ENCODE peak calls at places on chromosomes 11 and 22, in seven cellular contexts. U is suprapubic skin, V is neural progenitor cell, G is breast epithelium, J is tibial artery, H is AG04450, R is psoas muscle. P is an unnamed sample.
A peak's percentile ranks its signal among the peaks of the same experiment; 100 is the strongest.

GRCh38 chr11:96203567-96204365 is 139.2 kb downstream of the MAML2 start:
- DNase-seq in U (no peak), V (no peak), R (no peak), J (no peak), G (no peak), H (no peak), P (no peak)

GRCh38 chr11:26971961-26972360 is 22.0 kb upstream of the FIBIN start:
- DNase-seq in U (no peak), G (no peak), R (no peak), V (no peak), H (no peak), J (no peak), P (no peak)

GRCh38 chr11:62124186-62125113 is 639 bp downstream of the INCENP start:
- DNase-seq in R (peak; percentile 40), H (no peak), V (peak; percentile 52), U (no peak), J (no peak), G (peak; percentile 25), P (peak; percentile 32)

GRCh38 chr11:67117667-67118058 is 1.4 kb upstream of the KDM2A start:
- DNase-seq in G (no peak), V (peak; percentile 62), H (no peak), R (peak; percentile 41), J (peak; percentile 19), U (peak; percentile 64), P (peak; percentile 38)

GRCh38 chr11:104968856-104969776 is 742 bp upstream of the CASP4 start:
- DNase-seq in V (peak; percentile 43), J (peak; percentile 33), G (peak; percentile 22), R (peak; percentile 40), U (peak; percentile 68), H (no peak), P (peak; percentile 25)

GRCh38 chr22:49007013-49007653 is 820.5 kb downstream of the BRD1 start:
- DNase-seq in J (peak; percentile 7), G (no peak), R (no peak), H (no peak), V (no peak), U (no peak), P (no peak)

GRCh38 chr11:24965780-24966179 is 468.9 kb downstream of the LUZP2 start:
- DNase-seq in U (no peak), R (no peak), H (no peak), J (no peak), G (no peak), V (no peak), P (no peak)

GRCh38 chr11:26243426-26243825 is 88.5 kb upstream of the ANO3 start:
- DNase-seq in G (no peak), H (no peak), J (no peak), R (no peak), U (no peak), V (no peak), P (no peak)

GRCh38 chr11:77783023-77783422 is 37.5 kb downstream of the RSF1 start:
- DNase-seq in H (no peak), R (no peak), U (no peak), J (no peak), G (no peak), V (no peak), P (no peak)

GRCh38 chr11:3225826-3226750 is 6.1 kb downstream of the MRGPRE start:
- DNase-seq in V (no peak), J (no peak), R (no peak), H (no peak), G (peak; percentile 14), U (peak; percentile 55), P (no peak)

GRCh38 chr22:35257002-35257320 is 332 bp upstream of the HMGXB4 start:
- DNase-seq in G (no peak), U (no peak), J (no peak), R (no peak), V (no peak), H (no peak), P (no peak)
- H3K27ac ChIP-seq in G (peak overlapping the region; percentile 95), U (no peak overlapping the region), J (peak overlapping the region; percentile 98), R (peak overlapping the region; percentile 97), V (no peak overlapping the region), H (no peak overlapping the region), P (peak overlapping the region; percentile 94)

GRCh38 chr11:75497788-75498404 is 27.8 kb downstream of the GDPD5 start:
- DNase-seq in H (no peak), R (no peak), U (no peak), J (no peak), V (no peak), G (no peak), P (no peak)

GRCh38 chr11:75499423-75500305 is 26.1 kb downstream of the GDPD5 start:
- DNase-seq in H (peak; percentile 86), R (peak; percentile 72), J (peak; percentile 83), V (no peak), U (peak; percentile 74), G (peak; percentile 28), P (peak; percentile 38)

GRCh38 chr11:75492181-75492820 is 33.4 kb downstream of the GDPD5 start:
- DNase-seq in U (no peak), G (no peak), H (no peak), R (no peak), J (no peak), V (no peak), P (no peak)

GRCh38 chr11:75498556-75499255 is 27.0 kb downstream of the GDPD5 start:
- DNase-seq in J (peak; percentile 44), H (no peak), U (no peak), V (no peak), G (no peak), R (no peak), P (no peak)

GRCh38 chr11:75495749-75496641 is 29.7 kb downstream of the GDPD5 start:
- DNase-seq in R (no peak), J (no peak), H (no peak), U (no peak), V (peak; percentile 61), G (no peak), P (no peak)
- TF ChIP-seq CTCF in R (no peak), J (no peak), H (no peak), U (no peak), V (peak; percentile 45), G (no peak), P (peak; percentile 14)

DNA sequence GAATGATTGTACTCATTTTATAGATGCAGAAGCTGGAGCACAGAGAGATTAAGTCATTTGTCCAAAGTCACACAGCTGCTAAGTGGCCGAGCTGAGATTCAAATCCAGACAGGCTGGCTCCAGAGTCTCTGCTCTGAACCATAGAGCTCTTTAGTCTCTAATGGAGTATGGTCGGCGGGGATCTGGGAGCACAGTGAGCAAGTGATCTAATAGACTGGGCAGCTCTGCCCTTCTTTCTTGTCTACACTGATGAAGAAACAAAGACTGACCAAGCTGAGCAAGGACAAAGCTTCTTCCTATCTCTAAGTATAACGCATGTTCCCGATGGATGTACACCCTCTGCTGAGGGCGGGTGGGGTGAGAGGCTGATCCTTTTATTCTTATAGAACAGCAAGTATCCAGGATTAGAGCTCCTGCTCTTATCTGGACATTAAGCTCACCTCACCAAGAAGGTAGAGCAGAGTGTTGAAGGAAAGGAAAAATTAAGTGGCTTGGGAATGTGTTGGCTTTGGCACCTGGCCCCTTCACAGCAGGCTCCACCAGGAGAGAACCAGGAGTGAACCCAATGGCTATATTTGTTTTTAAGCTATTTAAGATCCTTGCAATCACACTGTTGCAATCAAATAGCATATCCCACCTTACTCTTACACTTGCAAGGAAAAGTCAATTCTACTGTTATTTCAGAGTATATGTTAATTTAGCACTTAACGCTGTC is 68.7 kb downstream of the ETS1 start:
- DNase-seq in G (no peak), H (no peak), J (no peak), V (no peak), R (no peak), U (no peak), P (no peak)
- H3K27me3 ChIP-seq in G (no peaks in the 10 kb centered on the region), H (no peaks in the 10 kb centered on the region), J (no peaks in the 10 kb centered on the region), V (peaks cover 75% of the 10 kb centered on the region), R (no peaks in the 10 kb centered on the region), U (no peaks in the 10 kb centered on the region), P (no peaks in the 10 kb centered on the region)

GRCh38 chr11:28090052-28090749 is 17.8 kb downstream of the KIF18A start:
- DNase-seq in G (no peak), J (no peak), U (no peak), H (peak; percentile 18), V (no peak), R (no peak), P (no peak)
- H3K27ac ChIP-seq in G (no peak overlapping the region), J (no peak overlapping the region), U (no peak overlapping the region), H (no peak overlapping the region), V (no peak overlapping the region), R (no peak overlapping the region), P (no peak overlapping the region)

DNA sequence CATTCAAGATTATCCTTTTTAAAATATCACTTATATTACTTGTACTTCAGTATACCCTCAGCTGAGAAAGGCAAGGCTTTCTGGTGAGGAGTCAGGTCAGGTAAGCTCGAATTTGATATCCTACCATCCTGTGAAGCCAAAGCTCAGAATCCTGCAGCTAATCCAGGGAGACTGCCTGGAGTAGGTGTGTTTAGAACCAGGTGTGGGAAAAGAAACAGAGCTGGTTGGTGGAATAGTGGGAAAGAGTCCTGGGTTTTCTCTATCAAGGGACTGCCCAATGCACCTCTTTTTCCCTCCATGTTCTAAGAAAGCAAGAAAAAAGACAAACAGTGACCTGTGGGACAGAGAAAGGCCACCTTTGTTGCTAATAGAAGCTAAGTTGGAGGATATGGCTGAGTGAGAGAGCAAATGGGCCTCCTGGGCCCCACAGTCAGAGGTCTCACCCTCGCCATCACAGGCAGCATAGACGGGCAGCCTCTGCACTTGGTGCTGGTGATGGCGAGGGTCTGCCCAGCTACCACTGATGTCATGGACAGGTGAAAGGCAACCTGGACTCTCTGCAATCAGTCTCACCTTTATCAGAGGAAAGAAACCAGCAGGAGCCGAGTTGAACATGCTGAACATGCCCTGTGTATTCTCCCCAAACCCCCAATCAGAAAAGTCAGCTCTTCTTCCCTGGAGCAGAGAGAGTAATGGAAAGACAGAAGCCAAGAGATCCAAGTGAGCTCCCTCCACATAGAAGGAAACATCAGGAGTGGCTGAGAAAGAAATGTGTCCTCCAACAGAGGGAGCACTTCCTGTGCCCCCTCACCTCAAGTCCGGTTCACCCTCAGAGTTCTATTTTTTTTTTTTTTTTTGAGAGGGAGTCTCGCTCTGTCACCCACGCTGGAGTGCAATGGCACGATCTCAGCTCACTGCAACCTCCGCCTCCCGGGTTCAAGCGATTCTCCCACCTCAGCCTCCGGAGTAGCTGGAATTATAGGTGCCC is 491.3 kb downstream of the BUD13 start:
- DNase-seq in R (no peak), V (no peak), U (no peak), G (no peak), H (no peak), J (no peak), P (no peak)
- TF ChIP-seq CTCF in R (no peak), V (peak; percentile 45), U (no peak), G (no peak), H (no peak), J (no peak), P (no peak)

DNA sequence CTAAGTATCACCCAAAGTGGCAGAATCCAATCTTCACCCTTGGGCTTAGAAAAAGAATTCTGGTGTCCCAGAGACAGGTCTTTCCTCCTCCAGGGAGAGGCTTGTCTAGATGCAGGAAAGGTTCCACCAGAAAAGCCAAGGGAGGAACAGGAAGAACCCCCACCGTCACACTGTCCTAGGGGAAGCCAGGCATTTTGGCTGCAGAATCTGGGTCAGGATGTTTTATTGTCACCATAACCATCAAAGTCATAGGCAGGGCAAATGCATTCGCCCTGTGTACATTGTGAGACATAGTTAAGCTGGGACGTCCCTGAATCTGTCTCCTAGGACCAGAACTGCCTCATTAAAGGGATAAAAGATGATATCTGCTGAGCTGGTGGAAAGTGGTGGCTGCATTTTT is 590.5 kb downstream of the OPCML start:
- DNase-seq in G (no peak), H (no peak), R (no peak), V (no peak), U (no peak), J (no peak), P (no peak)
- H3K27me3 ChIP-seq in G (no peaks in the 10 kb centered on the region), H (peaks cover 7% of the 10 kb centered on the region), R (peaks cover 11% of the 10 kb centered on the region), V (peaks cover 45% of the 10 kb centered on the region), U (peaks cover 42% of the 10 kb centered on the region), J (peaks cover 41% of the 10 kb centered on the region), P (peaks cover 59% of the 10 kb centered on the region)

P was measured in left ventricle myocardium inferior.